ENCODE peak calls at places on chromosome 21, in four cellular contexts. N, H, X and K are unnamed samples. For H3K27me3, the result is how much of the 10 kb centered on the place peaks cover.

GRCh38 chr21:43624343-43624742 is 34.9 kb downstream of the HSF2BP start:
- DNase-seq in N (no peak), H (no peak), X (no peak), K (no peak)

GRCh38 chr21:43573921-43574320 is 85.4 kb downstream of the HSF2BP start:
- DNase-seq in N (no peak), H (no peak), X (no peak), K (no peak)

GRCh38 chr21:27582946-27583270 is 616.0 kb upstream of the ADAMTS5 start:
- DNase-seq in N (no peak), H (no peak), X (no peak), K (no peak)

GRCh38 chr21:14762734-14763694 is 216.9 kb upstream of the SAMSN1 start:
- DNase-seq in N (no peak), H (no peak), X (no peak), K (no peak)

GRCh38 chr21:18161841-18162240 is 82.8 kb upstream of the CHODL start:
- DNase-seq in N (no peak), H (no peak), X (no peak), K (no peak)

GRCh38 chr21:24093032-24093431 is 1514.2 kb downstream of the MRPL39 start:
- DNase-seq in N (no peak), H (no peak), X (no peak), K (no peak)

GRCh38 chr21:33964706-33965325 is 49.2 kb upstream of the ATP5PO start:
- DNase-seq in N (no peak), H (no peak), X (no peak), K (no peak)

GRCh38 chr21:43645987-43646386 is 13.3 kb downstream of the HSF2BP start:
- DNase-seq in N (no peak), H (no peak), X (no peak), K (no peak)

GRCh38 chr21:18369115-18369514 is 34.5 kb downstream of the TMPRSS15 start:
- DNase-seq in N (no peak), H (no peak), X (no peak), K (no peak)

GRCh38 chr21:31173881-31174555 is 135.7 kb upstream of the KRTAP19-8 start:
- DNase-seq in N (peak), H (no peak), X (peak), K (no peak)

GRCh38 chr21:27464643-27465042 is 497.8 kb upstream of the ADAMTS5 start:
- DNase-seq in N (no peak), H (no peak), X (no peak), K (no peak)

GRCh38 chr21:34796518-34797201 is 127.9 kb downstream of the CLIC6 start:
- DNase-seq in N (no peak), H (no peak), X (no peak), K (no peak)

GRCh38 chr21:35352066-35352770 is 303.1 kb upstream of the RUNX1 start:
- DNase-seq in N (no peak), H (no peak), X (no peak), K (no peak)

DNA sequence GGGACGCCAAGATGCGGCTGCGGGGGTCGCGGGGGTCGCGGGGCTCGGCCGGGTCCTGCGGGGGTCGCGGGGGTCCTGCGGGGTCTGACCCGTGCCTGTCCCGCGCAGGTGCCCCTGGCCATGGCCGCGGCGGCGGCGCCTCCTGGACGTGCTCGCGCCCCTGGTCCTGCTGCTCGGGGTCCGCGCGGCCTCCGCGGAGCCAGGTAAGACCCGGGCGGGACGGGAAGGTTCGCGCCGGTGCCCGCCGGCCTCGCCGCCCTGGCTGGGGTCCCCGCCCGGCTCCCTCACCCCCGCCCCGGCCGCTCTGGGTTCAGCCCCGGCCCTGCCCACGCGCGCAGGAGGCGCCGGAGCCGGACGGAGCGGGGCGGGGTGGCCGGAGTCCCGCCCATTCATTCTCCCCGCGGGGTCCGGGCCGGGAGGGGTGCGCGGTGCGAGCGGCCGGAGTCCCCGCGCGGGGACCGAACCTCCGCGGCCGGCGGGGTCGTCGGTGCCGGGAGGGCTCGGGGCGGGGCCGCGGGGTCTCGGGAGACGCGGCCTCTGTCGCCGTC is 380 bp downstream of the COL18A1 start:
- DNase-seq in N (no peak), H (no peak), X (peak), K (no peak)
- H3K4me3 ChIP-seq in N (peak), H (peak), X (peak), K (peak)

GRCh38 chr21:45613881-45614280 is 29.6 kb upstream of the PCBP3 start:
- DNase-seq in N (no peak), H (no peak), X (no peak), K (no peak)

GRCh38 chr21:45613396-45613795 is 30.1 kb upstream of the PCBP3 start:
- DNase-seq in N (no peak), H (no peak), X (no peak), K (no peak)

GRCh38 chr21:45617021-45617930 is 26.2 kb upstream of the PCBP3 start:
- DNase-seq in N (no peak), H (no peak), X (no peak), K (no peak)

GRCh38 chr21:45612096-45613019 is 31.2 kb upstream of the PCBP3 start:
- DNase-seq in N (no peak), H (peak), X (no peak), K (peak)

DNA sequence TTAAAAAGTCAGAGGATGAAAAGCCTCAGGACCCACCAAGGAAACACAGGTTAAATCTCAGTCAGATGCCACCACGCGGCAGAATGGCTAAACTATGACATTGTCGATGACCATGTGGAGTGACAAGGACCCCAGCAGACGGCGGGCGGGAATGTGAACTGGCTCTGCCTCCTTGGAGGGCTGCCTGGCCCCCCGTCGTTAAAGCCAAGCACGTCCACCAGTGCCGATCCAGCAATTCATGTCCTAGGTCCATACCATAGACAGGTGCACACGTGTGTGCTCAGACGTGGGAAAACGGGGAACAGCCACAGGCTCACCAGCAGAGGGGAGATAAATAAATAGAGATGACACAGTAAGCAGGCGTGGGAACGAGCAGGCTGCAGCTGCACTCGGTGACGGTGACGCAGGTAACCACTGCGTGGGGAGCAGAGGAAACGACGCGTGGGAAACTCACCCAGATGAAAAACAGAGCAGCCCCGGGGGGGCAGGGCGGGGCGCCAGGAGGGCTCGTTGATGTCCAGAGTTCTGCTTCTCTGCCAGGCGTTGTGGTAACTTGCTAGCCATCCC is 28.3 kb upstream of the PCBP3 start:
- DNase-seq in N (peak), H (peak), X (no peak), K (no peak)
- H3K27me3 ChIP-seq in N (half or more), H (under half), X (under half), K (under half)

GRCh38 chr21:41659791-41660560 is 106.9 kb downstream of the RIPK4 start:
- DNase-seq in N (no peak), H (no peak), X (no peak), K (no peak)
- TF ChIP-seq CTCF in N (no peak), H (no peak), X (no peak), K (no peak)

GRCh38 chr21:26007911-26008579 is 162.5 kb downstream of the APP start:
- DNase-seq in N (no peak), H (no peak), X (no peak), K (no peak)
- H3K4me3 ChIP-seq in N (no peak), H (no peak), X (no peak), K (no peak)

GRCh38 chr21:38598413-38598812 is 100.1 kb upstream of the ERG start:
- DNase-seq in N (no peak), H (no peak), X (no peak), K (no peak)
- H3K27me3 ChIP-seq in N (under half), H (under half), X (under half), K (under half)

GRCh38 chr21:37072239-37072987 is 458 bp downstream of the PIGP start:
- DNase-seq in N (peak), H (peak), X (no peak), K (peak)

GRCh38 chr21:37074195-37074510 is 1.1 kb downstream of the TTC3 start:
- DNase-seq in N (no peak), H (no peak), X (peak), K (no peak)

GRCh38 chr21:37072988-37073416 is at the start of the genes PIGP and TTC3:
- DNase-seq in N (peak), H (peak), X (peak), K (peak)

GRCh38 chr21:37074546-37074945 is 1.5 kb downstream of the TTC3 start:
- DNase-seq in N (no peak), H (no peak), X (no peak), K (no peak)

GRCh38 chr21:37073417-37074194 is 552 bp downstream of the TTC3 start:
- DNase-seq in N (peak), H (peak), X (peak), K (no peak)
- TF ChIP-seq CTCF in N (peak), H (peak), X (peak), K (peak)

GRCh38 chr21:16307256-16307655 is 577.5 kb downstream of the USP25 start:
- DNase-seq in N (no peak), H (no peak), X (no peak), K (no peak)

GRCh38 chr21:16308269-16308668 is 578.5 kb downstream of the USP25 start:
- DNase-seq in N (no peak), H (no peak), X (no peak), K (no peak)

GRCh38 chr21:16309250-16309971 is 579.6 kb downstream of the USP25 start:
- DNase-seq in N (no peak), H (no peak), X (no peak), K (no peak)

GRCh38 chr21:16305686-16306085 is 575.9 kb downstream of the USP25 start:
- DNase-seq in N (no peak), H (no peak), X (no peak), K (no peak)

GRCh38 chr21:16310191-16310590 is 580.4 kb downstream of the USP25 start:
- DNase-seq in N (no peak), H (no peak), X (no peak), K (no peak)
- H3K4me3 ChIP-seq in N (no peak), H (no peak), X (no peak), K (no peak)

DNA sequence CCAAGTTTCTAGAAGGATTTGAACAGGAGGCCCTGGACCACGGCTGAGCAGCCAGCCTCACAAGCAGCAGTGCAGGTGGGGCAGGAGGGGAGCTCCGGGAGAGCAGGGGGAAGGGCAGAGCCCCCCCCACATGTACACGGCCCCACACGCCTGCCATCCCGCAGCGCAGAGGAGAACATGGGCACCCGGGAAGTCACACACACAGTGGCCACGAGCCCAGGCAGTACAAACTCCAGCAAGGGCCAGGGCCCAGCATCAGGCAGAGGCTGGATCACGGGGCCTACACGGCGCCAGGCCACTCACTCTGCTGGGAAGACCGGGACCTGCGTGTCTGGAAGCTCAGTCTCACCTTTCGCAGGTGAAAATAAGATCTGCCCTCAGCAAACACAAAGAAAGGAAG is 5.2 kb downstream of the SUMO3 start:
- DNase-seq in N (peak), H (no peak), X (no peak), K (no peak)
- H3K27me3 ChIP-seq in N (under half), H (under half), X (under half), K (under half)

GRCh38 chr21:16992448-16992847 is 520.4 kb upstream of the CXADR start:
- DNase-seq in N (no peak), H (no peak), X (no peak), K (no peak)
- TF ChIP-seq CTCF in N (no peak), H (no peak), X (no peak), K (no peak)

DNA sequence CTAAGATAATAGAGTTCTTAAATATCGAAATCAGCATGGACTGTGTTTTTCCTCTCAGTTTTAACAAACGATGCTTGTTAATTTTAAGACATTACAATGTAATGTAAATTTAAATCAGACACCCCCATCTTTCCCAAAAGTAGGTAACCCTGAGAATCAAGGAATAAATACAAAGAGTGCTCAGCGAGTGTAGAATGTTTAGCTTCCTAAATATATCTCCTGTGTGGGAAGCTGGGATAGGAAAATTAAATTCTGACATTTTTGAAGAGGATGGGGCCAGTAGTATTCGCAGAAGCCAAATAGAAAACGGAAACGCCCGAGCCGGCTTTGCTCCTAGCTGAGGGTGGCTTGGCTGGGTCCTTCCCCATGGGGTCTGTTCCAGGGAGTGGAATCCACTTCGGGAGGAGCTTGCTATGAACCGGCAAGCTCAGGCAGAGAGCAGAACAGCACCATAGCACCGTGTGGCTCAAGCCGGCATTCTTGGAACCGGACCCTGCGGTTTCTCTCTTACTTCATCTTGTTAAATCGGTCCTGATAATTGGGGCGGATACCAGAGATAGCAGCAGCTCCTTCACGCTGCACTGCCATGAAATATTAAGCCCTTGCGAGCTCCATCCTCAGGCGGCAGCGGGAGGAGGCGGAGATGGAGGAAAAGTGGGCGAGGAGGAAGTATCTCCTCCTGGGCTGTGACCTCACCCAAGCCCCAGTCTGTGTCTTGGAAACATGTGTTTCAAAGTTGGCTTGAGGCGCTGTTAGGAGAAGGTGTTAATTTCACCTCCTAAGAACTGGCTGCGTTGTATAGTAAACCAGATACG is 24.9 kb downstream of the MAP3K7CL start:
- DNase-seq in N (no peak), H (no peak), X (peak), K (no peak)
- H3K4me3 ChIP-seq in N (peak), H (peak), X (peak), K (peak)